ENCODE peak calls at places on chromosomes 7 and 10, in ten cellular contexts. One of them, this sample, is unnamed.

GRCh38 chr7:144975882-144976281 is 140.0 kb upstream of the TPK1 start:
- DNase-seq in brain microvascular endothelial cell: no peak
- DNase-seq in neural progenitor cell: no peak
- DNase-seq in psoas muscle: no peak
- DNase-seq in mammary epithelial cell: no peak
- DNase-seq in AG04450: no peak
- DNase-seq in left ventricle myocardium inferior: no peak
- DNase-seq in IMR-90: no peak
- DNase-seq in CD8-positive, alpha-beta T cell: no peak
- DNase-seq in A549: no peak
- DNase-seq in this sample: no peak

GRCh38 chr7:55878701-55879100 is 8.6 kb upstream of the ZNF713 start:
- DNase-seq in CD8-positive, alpha-beta T cell: no peak
- DNase-seq in mammary epithelial cell: no peak
- DNase-seq in brain microvascular endothelial cell: no peak
- DNase-seq in A549: no peak
- DNase-seq in left ventricle myocardium inferior: no peak
- DNase-seq in IMR-90: no peak
- DNase-seq in neural progenitor cell: no peak
- DNase-seq in AG04450: no peak
- DNase-seq in psoas muscle: no peak
- DNase-seq in this sample: no peak

GRCh38 chr10:43640603-43641002 is 8.1 kb downstream of the ZNF32 start:
- DNase-seq in brain microvascular endothelial cell: no peak
- DNase-seq in neural progenitor cell: no peak
- DNase-seq in mammary epithelial cell: no peak
- DNase-seq in CD8-positive, alpha-beta T cell: no peak
- DNase-seq in psoas muscle: no peak
- DNase-seq in IMR-90: peak
- DNase-seq in AG04450: no peak
- DNase-seq in A549: no peak
- DNase-seq in left ventricle myocardium inferior: no peak
- DNase-seq in this sample: no peak

GRCh38 chr7:90645784-90646183 is 49.7 kb downstream of the CDK14 start:
- DNase-seq in CD8-positive, alpha-beta T cell: no peak
- DNase-seq in AG04450: no peak
- DNase-seq in neural progenitor cell: peak
- DNase-seq in mammary epithelial cell: no peak
- DNase-seq in psoas muscle: no peak
- DNase-seq in left ventricle myocardium inferior: no peak
- DNase-seq in IMR-90: no peak
- DNase-seq in brain microvascular endothelial cell: no peak
- DNase-seq in A549: no peak
- DNase-seq in this sample: no peak

GRCh38 chr7:31056775-31057346 is 4.8 kb downstream of the ADCYAP1R1 start:
- DNase-seq in CD8-positive, alpha-beta T cell: no peak
- DNase-seq in A549: no peak
- DNase-seq in mammary epithelial cell: no peak
- DNase-seq in psoas muscle: no peak
- DNase-seq in neural progenitor cell: no peak
- DNase-seq in AG04450: no peak
- DNase-seq in left ventricle myocardium inferior: no peak
- DNase-seq in brain microvascular endothelial cell: no peak
- DNase-seq in IMR-90: no peak
- DNase-seq in this sample: no peak

GRCh38 chr10:13779748-13780147 is 193.0 kb downstream of the PRPF18 start:
- DNase-seq in AG04450: no peak
- DNase-seq in brain microvascular endothelial cell: no peak
- DNase-seq in IMR-90: no peak
- DNase-seq in A549: no peak
- DNase-seq in mammary epithelial cell: no peak
- DNase-seq in CD8-positive, alpha-beta T cell: no peak
- DNase-seq in neural progenitor cell: no peak
- DNase-seq in left ventricle myocardium inferior: no peak
- DNase-seq in psoas muscle: no peak
- DNase-seq in this sample: no peak

GRCh38 chr7:34823650-34824258 is 165.7 kb downstream of the NPSR1 start:
- DNase-seq in psoas muscle: peak
- DNase-seq in IMR-90: peak
- DNase-seq in AG04450: peak
- DNase-seq in mammary epithelial cell: peak
- DNase-seq in brain microvascular endothelial cell: peak
- DNase-seq in left ventricle myocardium inferior: peak
- DNase-seq in CD8-positive, alpha-beta T cell: peak
- DNase-seq in A549: peak
- DNase-seq in neural progenitor cell: peak
- DNase-seq in this sample: peak

GRCh38 chr7:138980575-138981285 is 459 bp downstream of the KIAA1549 start:
- DNase-seq in IMR-90: no peak
- DNase-seq in brain microvascular endothelial cell: no peak
- DNase-seq in left ventricle myocardium inferior: peak
- DNase-seq in mammary epithelial cell: peak
- DNase-seq in CD8-positive, alpha-beta T cell: no peak
- DNase-seq in A549: no peak
- DNase-seq in neural progenitor cell: no peak
- DNase-seq in psoas muscle: no peak
- DNase-seq in AG04450: no peak
- DNase-seq in this sample: no peak

DNA sequence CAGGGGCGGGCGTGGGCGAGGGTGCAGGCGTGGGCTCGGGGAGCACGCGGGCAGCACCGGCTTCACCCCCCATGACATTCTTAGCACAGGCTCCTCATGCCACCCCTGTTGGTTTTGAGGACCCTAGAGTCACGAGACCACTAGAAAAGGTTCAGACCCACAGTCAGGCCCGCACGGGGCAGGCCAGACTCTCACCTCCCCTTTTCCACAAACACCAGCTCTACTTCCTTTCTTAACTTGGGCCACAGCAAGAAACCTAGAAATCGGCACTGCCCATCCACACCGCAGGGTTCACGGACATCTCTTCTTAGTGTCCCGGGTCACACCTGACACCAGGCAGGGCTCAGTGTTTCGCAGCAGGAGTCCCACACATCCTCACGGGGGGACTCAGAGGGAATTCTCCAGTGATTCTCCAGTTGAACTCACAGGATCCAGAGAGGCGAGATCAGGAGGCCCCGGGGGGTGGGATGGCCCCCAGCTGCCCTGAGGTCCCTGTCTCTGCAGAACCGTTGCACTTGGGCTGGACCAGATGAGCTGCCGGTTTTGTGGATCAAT is 52.0 kb downstream of the JAKMIP3 start:
- DNase-seq in AG04450: no peak
- DNase-seq in psoas muscle: no peak
- DNase-seq in A549: no peak
- DNase-seq in brain microvascular endothelial cell: no peak
- DNase-seq in IMR-90: no peak
- DNase-seq in left ventricle myocardium inferior: peak
- DNase-seq in CD8-positive, alpha-beta T cell: no peak
- DNase-seq in neural progenitor cell: no peak
- DNase-seq in mammary epithelial cell: no peak
- DNase-seq in this sample: no peak
- H3K27ac ChIP-seq in AG04450: no peak
- H3K27ac ChIP-seq in psoas muscle: no peak
- H3K27ac ChIP-seq in A549: no peak
- H3K27ac ChIP-seq in brain microvascular endothelial cell: no peak
- H3K27ac ChIP-seq in IMR-90: no peak
- H3K27ac ChIP-seq in left ventricle myocardium inferior: no peak
- H3K27ac ChIP-seq in CD8-positive, alpha-beta T cell: no peak
- H3K27ac ChIP-seq in neural progenitor cell: no peak
- H3K27ac ChIP-seq in mammary epithelial cell: no peak
- H3K27ac ChIP-seq in this sample: no peak

DNA sequence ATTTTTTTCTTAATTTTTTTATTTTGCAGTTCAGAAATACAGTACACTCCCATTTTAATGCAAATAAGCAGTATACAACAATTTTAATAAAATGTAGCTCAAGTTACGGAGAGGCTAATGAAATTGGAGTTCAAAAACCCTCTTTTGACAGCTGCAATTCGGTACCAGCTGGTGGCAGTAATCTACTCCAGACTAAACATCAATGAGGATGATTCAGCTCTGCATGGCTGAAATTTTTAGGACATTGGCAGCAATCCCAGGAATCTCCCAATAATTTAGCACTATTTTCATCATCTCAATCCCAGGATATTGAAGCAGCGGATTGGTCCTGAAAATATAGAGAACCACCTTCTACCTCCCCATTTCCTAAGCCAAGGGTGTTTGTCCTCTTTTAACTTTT is 278.8 kb downstream of the CACNA2D1 start:
- DNase-seq in IMR-90: peak
- DNase-seq in psoas muscle: no peak
- DNase-seq in brain microvascular endothelial cell: peak
- DNase-seq in neural progenitor cell: peak
- DNase-seq in A549: no peak
- DNase-seq in mammary epithelial cell: peak
- DNase-seq in AG04450: peak
- DNase-seq in CD8-positive, alpha-beta T cell: no peak
- DNase-seq in left ventricle myocardium inferior: no peak
- DNase-seq in this sample: no peak
- TF ChIP-seq CTCF in IMR-90: peak
- TF ChIP-seq CTCF in psoas muscle: peak
- TF ChIP-seq CTCF in brain microvascular endothelial cell: peak
- TF ChIP-seq CTCF in neural progenitor cell: peak
- TF ChIP-seq CTCF in A549: peak
- TF ChIP-seq CTCF in mammary epithelial cell: peak
- TF ChIP-seq CTCF in AG04450: peak
- TF ChIP-seq CTCF in CD8-positive, alpha-beta T cell: no peak
- TF ChIP-seq CTCF in left ventricle myocardium inferior: peak
- TF ChIP-seq CTCF in this sample: no peak

GRCh38 chr7:105827106-105827870 is 49.1 kb downstream of the ATXN7L1 start:
- DNase-seq in A549: no peak
- DNase-seq in IMR-90: no peak
- DNase-seq in left ventricle myocardium inferior: no peak
- DNase-seq in CD8-positive, alpha-beta T cell: no peak
- DNase-seq in psoas muscle: no peak
- DNase-seq in brain microvascular endothelial cell: no peak
- DNase-seq in neural progenitor cell: no peak
- DNase-seq in AG04450: no peak
- DNase-seq in mammary epithelial cell: no peak
- DNase-seq in this sample: no peak

GRCh38 chr7:105828141-105828540 is 48.3 kb downstream of the ATXN7L1 start:
- DNase-seq in brain microvascular endothelial cell: no peak
- DNase-seq in CD8-positive, alpha-beta T cell: no peak
- DNase-seq in mammary epithelial cell: no peak
- DNase-seq in AG04450: no peak
- DNase-seq in neural progenitor cell: no peak
- DNase-seq in IMR-90: no peak
- DNase-seq in psoas muscle: no peak
- DNase-seq in A549: no peak
- DNase-seq in left ventricle myocardium inferior: no peak
- DNase-seq in this sample: no peak

GRCh38 chr7:105831824-105832535 is 44.4 kb downstream of the ATXN7L1 start:
- DNase-seq in AG04450: no peak
- DNase-seq in psoas muscle: no peak
- DNase-seq in neural progenitor cell: no peak
- DNase-seq in CD8-positive, alpha-beta T cell: no peak
- DNase-seq in brain microvascular endothelial cell: no peak
- DNase-seq in IMR-90: peak
- DNase-seq in mammary epithelial cell: no peak
- DNase-seq in A549: no peak
- DNase-seq in left ventricle myocardium inferior: no peak
- DNase-seq in this sample: no peak

GRCh38 chr7:105829681-105830322 is 46.6 kb downstream of the ATXN7L1 start:
- DNase-seq in IMR-90: peak
- DNase-seq in left ventricle myocardium inferior: no peak
- DNase-seq in neural progenitor cell: no peak
- DNase-seq in mammary epithelial cell: no peak
- DNase-seq in psoas muscle: no peak
- DNase-seq in CD8-positive, alpha-beta T cell: no peak
- DNase-seq in AG04450: no peak
- DNase-seq in A549: no peak
- DNase-seq in brain microvascular endothelial cell: no peak
- DNase-seq in this sample: no peak

DNA sequence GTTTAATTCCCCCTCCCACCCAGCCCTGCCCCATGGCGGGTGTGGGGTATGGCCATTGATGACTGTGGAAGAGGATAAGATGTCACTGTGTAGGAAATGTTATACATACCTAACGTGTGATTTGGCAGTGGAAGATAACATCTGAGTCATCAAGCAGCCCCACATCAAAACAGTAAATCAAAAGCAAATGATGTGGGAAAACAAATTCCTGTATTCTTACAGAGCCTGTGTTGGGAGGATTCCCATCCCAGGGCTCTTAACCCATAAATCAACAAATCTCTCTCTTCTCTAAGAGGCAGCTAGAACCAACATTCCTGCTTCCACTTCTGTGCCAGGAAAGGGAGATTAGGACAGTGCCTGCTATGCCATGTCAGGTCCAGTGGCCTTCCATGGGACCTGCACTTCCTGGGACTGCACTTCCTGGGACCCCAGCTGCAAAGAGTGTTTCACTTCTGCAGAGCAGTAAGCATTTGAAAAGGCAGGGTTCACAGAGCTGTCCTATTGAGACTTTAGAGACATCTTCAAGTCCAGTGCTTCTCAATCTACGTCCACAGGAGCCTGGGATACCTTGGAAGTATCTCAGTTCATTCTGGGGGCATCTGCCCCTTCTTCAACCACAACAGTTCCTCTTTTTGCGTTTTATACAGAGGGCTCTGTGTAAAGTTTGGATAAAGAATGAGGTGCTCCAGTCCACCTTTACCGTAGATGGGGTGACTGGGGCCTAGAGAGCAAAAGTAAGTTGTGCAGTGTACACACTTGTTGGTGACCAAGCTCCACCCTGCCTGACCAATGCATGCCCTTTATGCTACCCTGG is 45.8 kb downstream of the ATXN7L1 start:
- DNase-seq in AG04450: peak
- DNase-seq in brain microvascular endothelial cell: peak
- DNase-seq in psoas muscle: no peak
- DNase-seq in mammary epithelial cell: peak
- DNase-seq in IMR-90: peak
- DNase-seq in CD8-positive, alpha-beta T cell: no peak
- DNase-seq in A549: peak
- DNase-seq in neural progenitor cell: no peak
- DNase-seq in left ventricle myocardium inferior: no peak
- DNase-seq in this sample: no peak
- H3K27ac ChIP-seq in AG04450: peak
- H3K27ac ChIP-seq in brain microvascular endothelial cell: peak
- H3K27ac ChIP-seq in psoas muscle: no peak
- H3K27ac ChIP-seq in mammary epithelial cell: no peak
- H3K27ac ChIP-seq in IMR-90: peak
- H3K27ac ChIP-seq in CD8-positive, alpha-beta T cell: no peak
- H3K27ac ChIP-seq in A549: peak
- H3K27ac ChIP-seq in neural progenitor cell: no peak
- H3K27ac ChIP-seq in left ventricle myocardium inferior: no peak
- H3K27ac ChIP-seq in this sample: no peak

DNA sequence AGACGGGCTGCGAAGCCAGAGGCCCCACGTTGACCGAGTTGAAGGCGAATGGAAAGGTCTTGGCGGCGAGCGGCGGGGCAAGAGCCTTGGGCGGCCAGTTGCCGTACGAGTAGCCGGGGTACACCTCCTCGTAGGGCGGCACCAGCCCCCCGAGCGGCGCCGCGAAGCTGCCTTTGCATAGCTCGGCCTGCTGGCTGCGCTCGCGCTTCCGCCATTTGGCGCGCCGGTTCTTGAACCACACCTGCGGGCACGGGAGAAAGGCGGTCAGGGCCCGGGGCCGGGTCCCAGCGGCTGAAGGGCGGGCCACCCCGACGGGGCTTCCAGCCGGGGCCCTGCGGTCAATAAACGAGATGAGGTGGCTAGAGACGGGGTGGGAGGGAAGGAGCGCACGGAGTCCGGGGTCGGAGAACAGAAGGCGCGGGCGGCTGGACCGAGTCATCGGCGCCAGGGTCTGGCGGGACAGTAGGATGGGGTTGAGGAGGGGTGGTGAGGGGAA is 4.8 kb downstream of the ELOVL3 start:
- DNase-seq in left ventricle myocardium inferior: peak
- DNase-seq in neural progenitor cell: peak
- DNase-seq in CD8-positive, alpha-beta T cell: no peak
- DNase-seq in AG04450: no peak
- DNase-seq in IMR-90: no peak
- DNase-seq in psoas muscle: peak
- DNase-seq in mammary epithelial cell: no peak
- DNase-seq in brain microvascular endothelial cell: no peak
- DNase-seq in A549: peak
- DNase-seq in this sample: peak
- TF ChIP-seq CTCF in left ventricle myocardium inferior: peak
- TF ChIP-seq CTCF in neural progenitor cell: peak
- TF ChIP-seq CTCF in CD8-positive, alpha-beta T cell: no peak
- TF ChIP-seq CTCF in AG04450: peak
- TF ChIP-seq CTCF in IMR-90: peak
- TF ChIP-seq CTCF in psoas muscle: no peak
- TF ChIP-seq CTCF in mammary epithelial cell: no peak
- TF ChIP-seq CTCF in brain microvascular endothelial cell: peak
- TF ChIP-seq CTCF in A549: no peak
- TF ChIP-seq CTCF in this sample: no peak

This sample was measured in CD4-positive, alpha-beta T cell.